ENCODE peak calls at places on chromosomes 2 and 18, in ten cellular contexts. X is activated CD4-positive, alpha-beta T cell treated with anti-CD3 and anti-CD28 coated beads, Interleukin-2, amount 50 U/mL, for 1 hour; A is activated naive CD8-positive, alpha-beta T cell treated with anti-CD3 and anti-CD28 coated beads, Interleukin-2, amount 50 U/mL, for 24 hours; J is esophagus muscularis mucosa; U is body of pancreas; V is C1 segment of cervical spinal cord; L is stimulated activated CD8-positive, alpha-beta memory T cell treated with anti-CD3 and anti-CD28 coated beads, Interleukin-4, amount 100 ng/mL, for 1 hour; T is T-helper 1 cell; Y is amniotic stem cell; W is AG09319. M is an unnamed sample.

GRCh38 chr2:188158337-188159100 is 133.2 kb upstream of the GULP1 start:
- DNase-seq in X (no peak), A (no peak), J (no peak), U (no peak), V (no peak), L (no peak), T (no peak), Y (no peak), W (no peak), M (peak)

GRCh38 chr2:173903611-173904394 is 61.4 kb downstream of the SP3 start:
- DNase-seq in X (no peak), A (no peak), J (no peak), U (no peak), V (no peak), L (no peak), T (no peak), Y (no peak), W (no peak), M (no peak)

GRCh38 chr2:42942990-42943493 is 150.7 kb upstream of the HAAO start:
- DNase-seq in X (no peak), A (no peak), J (no peak), U (no peak), V (no peak), L (no peak), T (no peak), Y (no peak), W (no peak), M (no peak)

GRCh38 chr18:13726972-13727331 is 479 bp downstream of the RNMT start:
- DNase-seq in X (no peak), A (peak), J (peak), U (peak), V (no peak), L (peak), T (no peak), Y (peak), W (no peak), M (no peak)

GRCh38 chr2:60479226-60480088 is 74.0 kb downstream of the BCL11A start:
- DNase-seq in X (no peak), A (no peak), J (no peak), U (no peak), V (no peak), L (no peak), T (no peak), Y (no peak), W (no peak), M (no peak)

GRCh38 chr2:55311444-55311870 is 42.4 kb upstream of the MTIF2 start:
- DNase-seq in X (no peak), A (no peak), J (no peak), U (no peak), V (no peak), L (no peak), T (no peak), Y (no peak), W (no peak), M (no peak)

GRCh38 chr2:33317369-33318015 is 159.0 kb upstream of the RASGRP3 start:
- DNase-seq in X (no peak), A (no peak), J (no peak), U (no peak), V (no peak), L (no peak), T (no peak), Y (no peak), W (no peak), M (no peak)

GRCh38 chr2:6877402-6878305 is at the start of gene RSAD2:
- DNase-seq in X (no peak), A (peak), J (no peak), U (peak), V (no peak), L (no peak), T (no peak), Y (peak), W (no peak), M (peak)

GRCh38 chr2:11762799-11763461 is 16.5 kb downstream of the LPIN1 start:
- DNase-seq in X (no peak), A (no peak), J (no peak), U (no peak), V (no peak), L (no peak), T (no peak), Y (no peak), W (no peak), M (no peak)

GRCh38 chr2:179686718-179687342 is 174.6 kb downstream of the ZNF385B start:
- DNase-seq in X (no peak), A (no peak), J (no peak), U (no peak), V (no peak), L (no peak), T (no peak), Y (no peak), W (no peak), M (no peak)

GRCh38 chr2:73284296-73285161 is at the start of gene FBXO41:
- DNase-seq in X (peak), A (peak), J (no peak), U (peak), V (no peak), L (no peak), T (peak), Y (no peak), W (no peak), M (no peak)

GRCh38 chr2:55063226-55063625 is 13.0 kb upstream of the RTN4 start:
- DNase-seq in X (no peak), A (no peak), J (no peak), U (no peak), V (no peak), L (no peak), T (no peak), Y (no peak), W (no peak), M (no peak)

GRCh38 chr2:123165616-123166015 is 859.5 kb upstream of the CNTNAP5 start:
- DNase-seq in X (no peak), A (no peak), J (no peak), U (no peak), V (no peak), L (no peak), T (no peak), Y (no peak), W (no peak), M (no peak)

GRCh38 chr2:196750977-196751631 is 48.4 kb downstream of the GTF3C3 start:
- DNase-seq in X (peak), A (peak), J (no peak), U (peak), V (peak), L (peak), T (peak), Y (peak), W (peak), M (peak)

GRCh38 chr18:12373771-12374116 is 3.3 kb downstream of the AFG3L2 start:
- DNase-seq in X (no peak), A (no peak), J (no peak), U (no peak), V (no peak), L (no peak), T (no peak), Y (no peak), W (no peak), M (no peak)

GRCh38 chr2:168231609-168232241 is 15.7 kb downstream of the STK39 start:
- DNase-seq in X (no peak), A (no peak), J (no peak), U (no peak), V (peak), L (no peak), T (no peak), Y (no peak), W (no peak), M (no peak)

GRCh38 chr2:236309669-236310029 is 45.4 kb upstream of the ASB18 start:
- DNase-seq in X (no peak), A (peak), J (no peak), U (no peak), V (no peak), L (no peak), T (no peak), Y (no peak), W (no peak), M (no peak)

GRCh38 chr2:124993809-124994208 is 968.7 kb downstream of the CNTNAP5 start:
- DNase-seq in X (no peak), A (no peak), J (no peak), U (no peak), V (no peak), L (no peak), T (no peak), Y (no peak), W (no peak), M (no peak)

GRCh38 chr2:30216157-30216556 is 15.2 kb upstream of the LBH start:
- DNase-seq in X (no peak), A (no peak), J (no peak), U (no peak), V (no peak), L (no peak), T (no peak), Y (no peak), W (no peak), M (no peak)

GRCh38 chr2:68925298-68925885 is 27.3 kb downstream of the GKN2 start:
- DNase-seq in X (peak), A (peak), J (no peak), U (peak), V (no peak), L (no peak), T (peak), Y (no peak), W (no peak), M (no peak)

GRCh38 chr2:45554764-45555163 is 56.3 kb downstream of the SRBD1 start:
- DNase-seq in X (no peak), A (no peak), J (no peak), U (no peak), V (no peak), L (no peak), T (no peak), Y (no peak), W (no peak), M (no peak)

GRCh38 chr2:144468823-144469595 is 50.9 kb downstream of the ZEB2 start:
- DNase-seq in X (no peak), A (no peak), J (no peak), U (no peak), V (no peak), L (no peak), T (no peak), Y (no peak), W (no peak), M (no peak)

GRCh38 chr2:135688978-135689377 is 52.7 kb upstream of the UBXN4 start:
- DNase-seq in X (no peak), A (no peak), J (no peak), U (no peak), V (no peak), L (no peak), T (no peak), Y (no peak), W (no peak), M (no peak)

GRCh38 chr2:181953773-181954537 is 31.7 kb upstream of the PPP1R1C start:
- DNase-seq in X (peak), A (peak), J (no peak), U (peak), V (peak), L (peak), T (peak), Y (no peak), W (peak), M (no peak)

GRCh38 chr2:1400943-1401735 is 12.1 kb upstream of the TPO start:
- DNase-seq in X (no peak), A (no peak), J (no peak), U (no peak), V (no peak), L (no peak), T (no peak), Y (no peak), W (no peak), M (no peak)

GRCh38 chr2:86617153-86617552 is 6.5 kb downstream of the RNF103 start:
- DNase-seq in X (no peak), A (no peak), J (no peak), U (no peak), V (no peak), L (no peak), T (no peak), Y (no peak), W (no peak), M (no peak)

GRCh38 chr2:102063948-102064678 is 72.4 kb downstream of the IL1R2 start:
- DNase-seq in X (no peak), A (no peak), J (peak), U (peak), V (peak), L (no peak), T (no peak), Y (peak), W (peak), M (peak)

GRCh38 chr2:215504547-215504946 is 68.7 kb upstream of the FN1 start:
- DNase-seq in X (no peak), A (no peak), J (no peak), U (no peak), V (no peak), L (no peak), T (no peak), Y (no peak), W (no peak), M (no peak)

GRCh38 chr2:83522891-83523493 is 936.1 kb downstream of the SUCLG1 start:
- DNase-seq in X (no peak), A (no peak), J (no peak), U (no peak), V (no peak), L (no peak), T (no peak), Y (no peak), W (no peak), M (no peak)

GRCh38 chr2:57878573-57878910 is 168.1 kb upstream of the VRK2 start:
- DNase-seq in X (no peak), A (no peak), J (no peak), U (peak), V (no peak), L (no peak), T (no peak), Y (no peak), W (no peak), M (no peak)

GRCh38 chr18:68083131-68083530 is 566.6 kb upstream of the DSEL start:
- DNase-seq in X (no peak), A (no peak), J (no peak), U (no peak), V (no peak), L (no peak), T (no peak), Y (no peak), W (peak), M (no peak)

M was measured in epithelial cell of prostate.